ENCODE peak calls at places on chromosomes 2 and 18, in nine cellular contexts. P is stomach; Y is esophagus muscularis mucosa; U is CD4-positive, CD25-positive, alpha-beta regulatory T cell; J is astrocyte of the cerebellum; I is fibroblast of pulmonary artery; B is CD4-positive, alpha-beta memory T cell; K is uterus; F is HFF-Myc. A is an unnamed sample.

GRCh38 chr18:47163241-47163640 is 12.9 kb downstream of the IER3IP1 start:
- DNase-seq in P (no peak), Y (no peak), U (no peak), J (no peak), I (peak; percentile 73), B (no peak), K (no peak), F (no peak), A (no peak)

GRCh38 chr2:109243526-109244425 is 114.8 kb downstream of the SH3RF3 start:
- DNase-seq in P (no peak), Y (no peak), U (no peak), J (no peak), I (peak; percentile 71), B (no peak), K (no peak), F (no peak), A (no peak)

GRCh38 chr2:236107971-236108625 is 60.1 kb downstream of the GBX2 start:
- DNase-seq in P (no peak), Y (no peak), U (no peak), J (no peak), I (no peak), B (no peak), K (no peak), F (no peak), A (no peak)

GRCh38 chr2:238928520-238929241 is 80.8 kb downstream of the TWIST2 start:
- DNase-seq in P (peak; percentile 21), Y (no peak), U (no peak), J (no peak), I (no peak), B (no peak), K (peak; percentile 38), F (no peak), A (no peak)

GRCh38 chr2:237677951-237678481 is 50.6 kb downstream of the LRRFIP1 start:
- DNase-seq in P (no peak), Y (no peak), U (no peak), J (no peak), I (peak; percentile 97), B (no peak), K (peak; percentile 81), F (no peak), A (no peak)

GRCh38 chr2:22944141-22944540 is 440.8 kb upstream of the KLHL29 start:
- DNase-seq in P (no peak), Y (peak; percentile 85), U (no peak), J (no peak), I (no peak), B (no peak), K (no peak), F (no peak), A (no peak)

GRCh38 chr2:135885709-135886108 is 9.5 kb upstream of the MCM6 start:
- DNase-seq in P (no peak), Y (no peak), U (no peak), J (no peak), I (no peak), B (no peak), K (no peak), F (no peak), A (no peak)

GRCh38 chr2:108968619-108969018 is 20.4 kb downstream of the EDAR start:
- DNase-seq in P (peak; percentile 62), Y (no peak), U (no peak), J (no peak), I (no peak), B (no peak), K (no peak), F (no peak), A (no peak)

GRCh38 chr2:39481611-39482010 is 44.5 kb upstream of the MAP4K3 start:
- DNase-seq in P (no peak), Y (no peak), U (no peak), J (no peak), I (peak; percentile 75), B (no peak), K (no peak), F (no peak), A (no peak)

GRCh38 chr2:162462911-162463310 is 119.0 kb downstream of the GCA start:
- DNase-seq in P (no peak), Y (no peak), U (no peak), J (no peak), I (no peak), B (no peak), K (no peak), F (no peak), A (no peak)

GRCh38 chr2:157443795-157444642 is at the start of gene CYTIP:
- DNase-seq in P (peak; percentile 57), Y (no peak), U (peak; percentile 36), J (no peak), I (no peak), B (peak; percentile 78), K (no peak), F (no peak), A (peak; percentile 91)

GRCh38 chr2:47528874-47529273 is 125.9 kb downstream of the MSH2 start:
- DNase-seq in P (no peak), Y (no peak), U (no peak), J (peak; percentile 32), I (no peak), B (no peak), K (no peak), F (no peak), A (no peak)

GRCh38 chr2:169131587-169132512 is 62.5 kb downstream of the DHRS9 start:
- DNase-seq in P (no peak), Y (no peak), U (no peak), J (peak; percentile 43), I (peak; percentile 79), B (no peak), K (no peak), F (peak; percentile 15), A (peak; percentile 15)

GRCh38 chr2:74735009-74735408 is 81.0 kb downstream of the SEMA4F start:
- DNase-seq in P (no peak), Y (no peak), U (no peak), J (no peak), I (no peak), B (no peak), K (no peak), F (no peak), A (no peak)

DNA sequence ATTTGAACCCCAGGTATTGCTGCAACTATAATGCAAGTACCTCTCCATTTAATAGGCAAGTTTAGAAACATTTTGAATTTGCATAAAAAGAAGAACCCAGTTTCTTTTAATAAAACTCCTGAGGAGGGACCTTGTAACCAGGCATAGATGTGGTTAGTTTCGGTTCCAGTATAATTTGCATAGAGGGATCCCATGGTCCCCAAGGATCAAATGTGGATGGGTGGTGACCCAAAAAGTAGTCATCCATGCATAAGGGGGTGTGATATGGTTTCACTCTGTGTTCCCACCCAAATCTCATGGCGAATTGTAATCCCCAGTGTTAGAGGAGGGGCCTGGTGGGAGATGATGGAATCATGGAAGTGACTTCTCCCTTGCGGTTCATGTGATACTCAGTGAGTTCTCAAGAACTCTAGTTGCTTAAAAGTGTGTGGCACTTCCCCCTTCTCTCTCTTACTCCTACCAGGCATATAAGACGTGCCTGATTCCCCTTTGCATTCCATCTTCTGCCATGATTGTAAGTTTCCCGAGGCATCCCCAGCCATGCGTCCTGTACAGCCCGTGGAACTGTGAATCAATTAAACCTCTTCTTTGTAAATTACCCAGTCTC is 40.2 kb upstream of the SKA1 start:
- DNase-seq in P (no peak), Y (no peak), U (no peak), J (no peak), I (no peak), B (no peak), K (no peak), F (no peak), A (peak; percentile 71)
- H3K4me3 ChIP-seq in P (no peak overlapping the region), Y (no peak overlapping the region), U (no peak overlapping the region), J (no peak overlapping the region), I (no peak overlapping the region), B (no peak overlapping the region), K (no peak overlapping the region), F (no peak overlapping the region), A (peak overlapping the region; percentile 2)

GRCh38 chr18:75216212-75216925 is 5.8 kb downstream of the TSHZ1 start:
- DNase-seq in P (no peak), Y (peak; percentile 75), U (no peak), J (no peak), I (no peak), B (peak; percentile 59), K (no peak), F (no peak), A (no peak)
- H3K4me3 ChIP-seq in P (no peak overlapping the region), Y (no peak overlapping the region), U (peak overlapping the region; percentile 26), J (no peak overlapping the region), I (no peak overlapping the region), B (no peak overlapping the region), K (no peak overlapping the region), F (peak overlapping the region; percentile 81), A (no peak overlapping the region)

DNA sequence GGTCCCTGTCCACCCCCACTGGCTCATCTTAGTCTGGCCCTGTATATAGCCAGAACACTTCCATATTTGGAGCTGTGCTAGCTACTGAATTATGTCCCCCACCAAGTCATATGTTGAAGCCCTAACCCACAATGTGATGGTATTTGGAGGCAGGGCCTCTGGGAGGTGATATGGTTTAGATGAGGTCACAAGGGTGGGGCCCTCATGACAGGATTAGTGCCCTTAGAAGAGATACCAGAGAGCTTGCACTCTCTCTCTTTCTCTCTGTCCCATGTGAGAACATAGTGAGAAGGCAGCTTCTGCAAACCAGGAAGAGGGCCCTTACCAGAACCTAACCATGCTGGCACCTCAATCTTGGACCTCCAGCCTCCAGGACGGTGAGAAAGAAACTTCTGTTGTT is 31.2 kb downstream of the ALPK2 start:
- DNase-seq in P (no peak), Y (no peak), U (no peak), J (no peak), I (no peak), B (no peak), K (no peak), F (no peak), A (no peak)
- H3K4me3 ChIP-seq in P (no peak overlapping the region), Y (no peak overlapping the region), U (no peak overlapping the region), J (no peak overlapping the region), I (no peak overlapping the region), B (no peak overlapping the region), K (no peak overlapping the region), F (no peak overlapping the region), A (no peak overlapping the region)

GRCh38 chr2:73215254-73215653 is 1.2 kb downstream of the SMYD5 start:
- DNase-seq in P (no peak), Y (no peak), U (no peak), J (no peak), I (no peak), B (no peak), K (no peak), F (no peak), A (no peak)
- H3K4me3 ChIP-seq in P (peak overlapping the region; percentile 100), Y (no peak overlapping the region), U (no peak overlapping the region), J (peak overlapping the region; percentile 83), I (peak overlapping the region; percentile 77), B (no peak overlapping the region), K (peak overlapping the region; percentile 72), F (peak overlapping the region; percentile 82), A (peak overlapping the region; percentile 83)

DNA sequence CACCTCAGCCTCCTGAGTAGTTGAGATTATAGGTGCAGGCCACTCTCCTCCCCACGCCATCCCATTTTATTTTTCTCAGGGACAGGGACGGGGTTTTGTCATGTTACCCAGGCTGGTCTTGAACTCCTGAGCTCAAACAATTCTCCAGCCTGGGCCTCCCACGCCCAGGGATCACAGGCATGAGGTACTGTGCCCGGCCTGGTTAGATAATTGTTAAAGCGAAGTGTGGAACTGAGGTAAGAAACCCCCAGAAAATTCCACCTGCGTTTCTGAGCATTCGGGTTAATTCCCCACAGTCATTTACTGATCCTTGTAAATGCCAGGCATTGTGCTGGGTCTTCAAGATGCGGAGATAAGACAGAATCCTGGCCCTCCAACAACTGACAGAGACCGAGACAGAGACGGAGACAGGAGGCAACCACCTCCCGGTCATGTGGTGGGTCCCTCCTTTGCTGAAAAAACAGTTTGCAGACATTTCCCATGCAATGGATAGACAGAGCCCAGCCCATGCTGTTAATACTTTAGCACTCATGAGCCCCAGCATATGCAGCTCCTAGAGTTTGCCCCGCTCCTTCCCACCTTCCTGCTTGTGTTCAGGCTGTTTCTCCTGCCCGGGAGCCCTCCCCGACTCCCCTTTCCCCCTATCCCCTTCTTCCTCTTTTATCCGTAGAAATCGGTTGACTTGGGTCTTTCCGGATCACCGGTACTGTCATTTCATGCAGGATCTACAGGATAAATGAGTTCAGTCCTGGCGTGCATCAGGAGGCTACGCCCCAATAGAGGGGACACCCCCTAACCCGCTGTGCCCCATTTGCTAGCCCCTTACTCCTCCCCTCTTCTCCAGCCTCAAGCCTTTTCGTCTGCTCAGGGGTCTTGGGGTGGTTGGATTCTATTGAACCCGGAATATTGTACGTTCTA is 1.6 kb upstream of the RHOB start:
- DNase-seq in P (peak; percentile 24), Y (no peak), U (no peak), J (no peak), I (no peak), B (no peak), K (peak; percentile 49), F (no peak), A (no peak)
- H3K4me3 ChIP-seq in P (peak overlapping the region; percentile 17), Y (peak overlapping the region; percentile 99), U (no peak overlapping the region), J (no peak overlapping the region), I (no peak overlapping the region), B (no peak overlapping the region), K (peak overlapping the region; percentile 15), F (no peak overlapping the region), A (no peak overlapping the region)